ENCODE peak calls at places on chromosomes 16 and 17, in four cellular contexts. P, B, Z and D are unnamed samples.

GRCh38 chr16:77290451-77291110 is 91.4 kb downstream of the SYCE1L start:
- DNase-seq in P (no peak), Z (peak), B (peak), D (peak)

GRCh38 chr17:53629188-53629587 is 193.5 kb upstream of the KIF2B start:
- DNase-seq in Z (peak), P (no peak), B (no peak), D (no peak)

GRCh38 chr16:84754353-84754856 is 54.6 kb downstream of the USP10 start:
- DNase-seq in Z (peak), B (peak), P (peak), D (peak)

GRCh38 chr16:46743232-46743719 is 4.9 kb downstream of the MYLK3 start:
- DNase-seq in P (peak), Z (peak), B (peak), D (no peak)

GRCh38 chr17:48478224-48479013 is 48.4 kb upstream of the SKAP1 start:
- DNase-seq in P (no peak), B (no peak), Z (no peak), D (no peak)

GRCh38 chr17:40551091-40551873 is 14.0 kb downstream of the CCR7 start:
- DNase-seq in Z (peak), B (peak), P (peak), D (peak)

GRCh38 chr16:87363771-87364476 is 19.7 kb downstream of the FBXO31 start:
- DNase-seq in Z (peak), P (peak), B (peak), D (peak)

GRCh38 chr17:44043326-44043725 is 23.1 kb downstream of the LSM12 start:
- DNase-seq in P (no peak), B (no peak), Z (peak), D (peak)

GRCh38 chr17:78357177-78357586 is 2.7 kb downstream of the SOCS3 start:
- DNase-seq in Z (peak), P (peak), B (peak), D (peak)

GRCh38 chr16:10919003-10919351 is 23.3 kb downstream of the DEXI start:
- DNase-seq in Z (no peak), B (no peak), P (no peak), D (no peak)

GRCh38 chr17:62869885-62870580 is 61.9 kb upstream of the MARCHF10 start:
- DNase-seq in P (peak), B (no peak), Z (peak), D (peak)

GRCh38 chr16:11795887-11796226 is 1.2 kb downstream of the ZC3H7A start:
- DNase-seq in B (no peak), Z (no peak), P (no peak), D (no peak)

GRCh38 chr17:77792626-77793025 is 165.9 kb upstream of the TNRC6C start:
- DNase-seq in Z (no peak), P (no peak), B (no peak), D (no peak)

GRCh38 chr16:894841-895240 is 75.9 kb downstream of the LMF1 start:
- DNase-seq in P (no peak), Z (no peak), B (no peak), D (no peak)

GRCh38 chr17:16269658-16270057 is 52.6 kb downstream of the PIGL start:
- DNase-seq in Z (peak), B (no peak), P (peak), D (peak)

GRCh38 chr17:41962111-41962510 is 4.5 kb upstream of the CNP start:
- DNase-seq in Z (no peak), B (peak), P (no peak), D (no peak)

GRCh38 chr16:86510465-86511261 is at the start of gene FOXF1:
- DNase-seq in Z (peak), P (peak), B (no peak), D (no peak)

GRCh38 chr16:57029161-57030160 is 40.1 kb downstream of the NLRC5 start:
- DNase-seq in Z (no peak), B (peak), P (peak), D (no peak)

GRCh38 chr16:85582177-85582888 is 30.8 kb upstream of the GSE1 start:
- DNase-seq in B (no peak), P (peak), Z (no peak), D (peak)

GRCh38 chr17:65954148-65954449 is 237.8 kb downstream of the CEP112 start:
- DNase-seq in P (no peak), Z (no peak), B (no peak), D (no peak)

GRCh38 chr17:65604070-65604469 is 42.6 kb upstream of the AXIN2 start:
- DNase-seq in B (no peak), P (no peak), Z (no peak), D (no peak)

GRCh38 chr16:3188925-3189825 is 1.2 kb downstream of the OR1F1 start:
- DNase-seq in B (peak), P (peak), Z (peak), D (peak)

GRCh38 chr16:11205754-11206459 is 50.1 kb downstream of the SOCS1 start:
- DNase-seq in B (peak), P (no peak), Z (peak), D (peak)

GRCh38 chr16:86984975-86985655 is 332.1 kb downstream of the C16orf95 start:
- DNase-seq in Z (no peak), B (peak), P (no peak), D (peak)

GRCh38 chr16:31568577-31569359 is 41.1 kb downstream of the AHSP start:
- DNase-seq in B (no peak), Z (peak), P (no peak), D (no peak)